ENCODE peak calls at places on chromosome X, in ten cellular contexts. Q, L, K, Y, P, W, O, G, T and B are unnamed samples.

GRCh38 chrX:112840382-112841113 is at the start of gene AMOT:
- DNase-seq in K (peak; percentile 62), T (peak; percentile 11), Y (peak; percentile 33), G (peak; percentile 77), O (peak; percentile 53), Q (peak; percentile 79), P (peak; percentile 79), W (peak; percentile 60), L (peak; percentile 62), B (peak; percentile 55)

GRCh38 chrX:151985955-151986354 is 11.5 kb upstream of the GABRE start:
- DNase-seq in O (no peak), Y (no peak), G (peak; percentile 58), K (no peak), W (peak; percentile 5), T (peak; percentile 60), P (no peak), Q (peak; percentile 20), L (peak; percentile 64), B (no peak)

GRCh38 chrX:45758738-45759397 is 558.2 kb upstream of the DIPK2B start:
- DNase-seq in W (peak; percentile 49), O (peak; percentile 78), P (no peak), L (no peak), Q (no peak), Y (no peak), K (no peak), T (no peak), G (peak; percentile 56), B (peak; percentile 50)

GRCh38 chrX:147403075-147403474 is 508.6 kb upstream of the FMR1 start:
- DNase-seq in W (no peak), G (no peak), O (no peak), T (no peak), Y (no peak), P (no peak), L (no peak), K (no peak), Q (no peak), B (no peak)

GRCh38 chrX:136616987-136617685 is 30.8 kb upstream of the CD40LG start:
- DNase-seq in K (no peak), T (no peak), Q (no peak), P (no peak), G (no peak), Y (no peak), W (no peak), L (no peak), O (peak; percentile 61), B (peak; percentile 9)

GRCh38 chrX:106973433-106974149 is 26.4 kb downstream of the MORC4 start:
- DNase-seq in P (no peak), O (no peak), Y (no peak), L (peak; percentile 3), Q (no peak), G (no peak), K (no peak), W (peak; percentile 5), T (no peak), B (no peak)

GRCh38 chrX:86002076-86002896 is 45.1 kb downstream of the CHM start:
- DNase-seq in L (peak; percentile 7), K (peak; percentile 7), W (peak; percentile 60), G (peak; percentile 60), T (peak; percentile 63), Q (no peak), O (peak; percentile 27), P (no peak), Y (no peak), B (no peak)

GRCh38 chrX:69507500-69507789 is 3.3 kb downstream of the NALF2 start:
- DNase-seq in G (no peak), W (no peak), Y (no peak), L (no peak), T (no peak), K (no peak), Q (no peak), P (no peak), O (no peak), B (no peak)

GRCh38 chrX:131626681-131627296 is 82.9 kb downstream of the OR13H1 start:
- DNase-seq in P (no peak), G (peak; percentile 27), Q (no peak), W (no peak), K (no peak), L (peak; percentile 0), O (no peak), Y (peak; percentile 15), T (no peak), B (no peak)

GRCh38 chrX:133813991-133814390 is 171.4 kb downstream of the GPC3 start:
- DNase-seq in W (no peak), K (no peak), O (no peak), Y (no peak), Q (no peak), L (peak; percentile 1), T (no peak), G (peak; percentile 60), P (no peak), B (no peak)

GRCh38 chrX:153765138-153766079 is 1.4 kb downstream of the PLXNB3 start:
- DNase-seq in P (peak; percentile 24), K (peak; percentile 2), Y (no peak), O (peak; percentile 0), W (peak; percentile 5), T (no peak), G (no peak), Q (peak; percentile 18), L (peak; percentile 21), B (no peak)

GRCh38 chrX:153764786-153765137 is 713 bp downstream of the PLXNB3 start:
- DNase-seq in O (no peak), T (no peak), Y (no peak), Q (no peak), L (no peak), K (no peak), P (peak; percentile 16), G (no peak), W (no peak), B (peak; percentile 6)

GRCh38 chrX:153763298-153763932 is 634 bp upstream of the PLXNB3 start:
- DNase-seq in Y (no peak), Q (no peak), T (no peak), P (peak; percentile 14), W (no peak), O (no peak), K (no peak), G (no peak), L (no peak), B (no peak)

GRCh38 chrX:153762636-153763173 is 1.3 kb upstream of the PLXNB3 start:
- DNase-seq in L (no peak), Y (no peak), O (no peak), W (no peak), P (no peak), K (no peak), Q (no peak), T (no peak), G (no peak), B (no peak)

DNA sequence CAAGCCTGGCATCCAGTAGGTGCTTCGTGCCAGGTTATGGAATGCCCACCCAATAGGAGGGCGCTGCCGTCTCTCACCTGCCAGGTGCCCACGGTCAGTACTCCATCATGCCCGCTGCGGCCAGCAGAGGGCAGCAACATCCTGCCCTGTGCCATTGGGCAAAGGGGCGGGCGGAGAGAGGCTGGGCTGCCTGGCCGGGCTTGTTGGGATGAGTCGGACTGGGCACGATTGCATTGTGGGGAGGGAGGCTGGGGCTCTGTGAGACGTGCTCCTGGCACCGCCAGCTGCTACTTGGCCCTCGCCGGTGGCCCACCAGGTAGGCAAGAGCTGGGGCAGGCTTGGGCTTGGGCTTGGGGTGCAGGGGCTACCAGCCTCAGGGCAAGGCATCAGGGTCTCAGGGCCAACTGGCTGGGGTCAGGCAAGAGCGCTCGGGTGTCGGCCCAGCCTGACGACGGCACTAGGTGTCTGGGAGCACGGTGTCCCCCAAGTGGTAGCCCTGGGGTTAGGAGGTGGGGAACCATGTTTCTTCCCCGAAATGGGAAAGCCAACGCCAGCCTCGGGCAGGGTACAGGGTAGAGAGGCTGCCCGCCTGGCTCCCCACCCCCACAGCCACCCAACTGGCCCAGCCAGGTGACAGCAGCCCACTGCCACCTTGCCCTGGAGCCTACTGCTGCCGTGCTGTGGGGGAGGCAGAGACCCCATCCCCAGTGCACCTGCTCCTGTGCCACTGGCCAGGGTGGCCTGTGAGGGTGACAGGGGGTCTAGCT is at the start of gene PLXNB3:
- DNase-seq in Q (peak; percentile 81), O (peak; percentile 64), W (peak; percentile 58), Y (peak; percentile 77), P (peak; percentile 70), K (peak; percentile 83), T (peak; percentile 43), G (peak; percentile 61), L (peak; percentile 74), B (peak; percentile 56)
- H3K4me3 ChIP-seq in Q (no peak within 1 kb of the TSS), O (no peak within 1 kb of the TSS), W (peak within 1 kb of the TSS; percentile 43), Y (peak within 1 kb of the TSS; percentile 12), P (no peak within 1 kb of the TSS), K (no peak within 1 kb of the TSS), T (peak within 1 kb of the TSS; percentile 40), G (peak within 1 kb of the TSS; percentile 36), L (peak within 1 kb of the TSS; percentile 28), B (no peak within 1 kb of the TSS)

DNA sequence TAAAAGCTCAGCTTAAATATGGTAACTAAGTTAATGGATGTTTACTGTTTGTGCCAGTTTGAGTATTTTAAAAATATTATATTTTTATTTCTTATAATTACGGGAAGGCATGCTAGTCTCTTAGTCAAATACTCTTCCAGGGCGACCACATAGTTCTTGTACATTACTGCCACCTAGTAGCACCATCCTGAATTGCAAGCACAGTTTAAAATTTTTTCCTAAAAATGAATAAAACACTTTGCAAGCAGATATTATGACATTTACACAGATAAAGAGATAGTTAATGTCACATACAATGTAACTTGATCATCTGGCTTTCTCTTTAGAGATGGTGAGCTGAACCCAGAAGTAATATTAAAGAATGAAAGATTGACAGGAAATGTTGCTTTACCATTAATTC is 11.5 kb downstream of the NDP start:
- DNase-seq in W (no peak), L (no peak), G (no peak), O (no peak), Y (no peak), P (no peak), K (no peak), T (no peak), Q (no peak), B (no peak)
- TF ChIP-seq CTCF in W (peak; percentile 16), L (peak; percentile 13), G (peak; percentile 17), O (peak; percentile 15), Y (peak; percentile 20), P (no peak), K (no peak), T (peak; percentile 21), Q (peak; percentile 22), B (peak; percentile 43)

DNA sequence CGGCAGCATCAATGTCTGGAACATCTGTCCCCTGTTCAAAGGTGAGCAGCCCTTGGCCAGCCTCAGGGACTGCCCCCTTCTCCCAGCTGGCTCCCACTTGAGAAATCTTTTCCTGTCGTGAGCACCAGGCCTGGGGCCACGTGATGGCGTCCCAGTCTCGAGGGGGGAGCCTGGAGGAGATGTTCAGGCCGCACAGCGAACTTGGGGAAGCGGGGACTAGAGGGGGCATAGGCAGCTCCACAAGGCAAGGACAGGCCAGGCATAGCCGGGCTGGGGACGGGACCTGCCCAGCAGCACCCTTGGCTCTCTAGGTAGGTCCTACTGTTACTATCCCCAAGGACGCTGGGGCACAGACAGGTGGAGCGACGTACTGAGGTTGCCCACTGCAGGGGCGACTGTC is 2.7 kb downstream of the SLC6A8 start:
- DNase-seq in O (no peak), K (no peak), L (no peak), G (no peak), P (no peak), Y (no peak), T (no peak), Q (no peak), W (no peak), B (no peak)
- H3K4me3 ChIP-seq in O (no peak overlapping the region), K (no peak overlapping the region), L (no peak overlapping the region), G (no peak overlapping the region), P (no peak overlapping the region), Y (no peak overlapping the region), T (no peak overlapping the region), Q (peak overlapping the region; percentile 68), W (no peak overlapping the region), B (no peak overlapping the region)

DNA sequence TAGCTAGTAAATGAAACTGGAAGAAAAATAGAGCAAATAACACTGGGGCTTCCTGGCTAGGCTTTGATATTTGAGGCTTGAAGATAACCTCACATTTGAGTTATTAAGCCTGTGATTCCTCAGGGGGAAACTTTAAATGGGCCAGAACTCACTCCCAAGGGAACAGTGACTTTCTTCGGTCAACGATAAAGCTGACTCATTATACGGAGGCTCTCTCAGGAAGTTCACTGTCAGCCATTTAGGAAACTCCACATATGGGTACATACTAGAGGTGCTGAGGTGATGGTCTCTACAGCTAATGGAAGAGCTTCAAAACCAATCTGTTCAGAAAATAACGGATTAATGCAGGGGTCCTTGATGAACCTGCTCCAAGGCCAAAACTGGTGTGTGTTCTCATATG is 120.8 kb downstream of the SH2D1A start:
- DNase-seq in T (no peak), W (no peak), P (no peak), Q (no peak), O (peak; percentile 0), L (no peak), Y (no peak), K (no peak), G (no peak), B (no peak)
- TF ChIP-seq CTCF in T (no peak), W (no peak), P (no peak), Q (no peak), O (no peak), L (no peak), Y (no peak), K (no peak), G (no peak), B (no peak)